ENCODE peak calls at places on chromosomes 11 and 22, in eight cellular contexts. N, T, Z, V, X, J, C and D are unnamed samples.

GRCh38 chr11:65663634-65664200 is 1.0 kb upstream of the RELA start:
- DNase-seq in Z (peak), T (peak), J (no peak), V (peak), C (no peak), X (peak), N (peak), D (peak)

GRCh38 chr22:40029189-40029890 is 34.6 kb downstream of the FAM83F start:
- DNase-seq in T (no peak), X (no peak), V (peak), Z (no peak), J (no peak), N (no peak), C (peak), D (no peak)

GRCh38 chr22:40417881-40418280 is 47.5 kb downstream of the SGSM3 start:
- DNase-seq in J (no peak), Z (no peak), N (no peak), C (peak), T (no peak), X (no peak), V (no peak), D (no peak)

GRCh38 chr11:66085071-66085470 is 15.0 kb downstream of the PACS1 start:
- DNase-seq in J (no peak), X (no peak), Z (no peak), T (no peak), N (no peak), V (no peak), C (no peak), D (no peak)

GRCh38 chr11:124867700-124868099 is 2.5 kb downstream of the ROBO3 start:
- DNase-seq in J (no peak), C (no peak), V (no peak), Z (no peak), T (no peak), N (no peak), X (peak), D (peak)

GRCh38 chr11:78782725-78783124 is 208.1 kb upstream of the NARS2 start:
- DNase-seq in J (no peak), V (no peak), X (no peak), T (no peak), N (no peak), C (no peak), Z (no peak), D (no peak)

GRCh38 chr22:25069758-25070461 is 117.4 kb downstream of the KIAA1671 start:
- DNase-seq in N (no peak), T (peak), J (no peak), Z (no peak), X (no peak), C (peak), V (peak), D (no peak)

GRCh38 chr11:118198370-118198769 is 21.9 kb upstream of the SCN2B start:
- DNase-seq in Z (peak), N (peak), T (peak), X (peak), C (peak), J (peak), V (peak), D (peak)

GRCh38 chr11:115170133-115170815 is 333.9 kb downstream of the CADM1 start:
- DNase-seq in X (peak), N (no peak), J (no peak), V (no peak), C (no peak), T (no peak), Z (no peak), D (no peak)

GRCh38 chr11:96072592-96072991 is 148.7 kb upstream of the MTMR2 start:
- DNase-seq in T (no peak), V (no peak), X (no peak), Z (no peak), C (peak), N (no peak), J (no peak), D (no peak)

GRCh38 chr11:4076774-4077173 is 17.8 kb upstream of the RRM1 start:
- DNase-seq in T (no peak), Z (no peak), J (no peak), X (no peak), C (no peak), V (no peak), N (no peak), D (no peak)

GRCh38 chr22:24008022-24008283 is 2.7 kb upstream of the GSTT4 start:
- DNase-seq in C (no peak), V (peak), J (no peak), N (no peak), T (no peak), X (no peak), Z (no peak), D (no peak)

GRCh38 chr22:23696326-23696851 is 5.6 kb downstream of the RGL4 start:
- DNase-seq in Z (peak), J (peak), T (no peak), N (no peak), X (no peak), C (no peak), V (peak), D (no peak)

GRCh38 chr22:27419473-27419872 is 382.1 kb downstream of the MN1 start:
- DNase-seq in V (no peak), Z (no peak), X (no peak), N (no peak), T (no peak), C (no peak), J (no peak), D (no peak)

GRCh38 chr11:94809251-94809650 is 41.1 kb downstream of the AMOTL1 start:
- DNase-seq in C (no peak), T (no peak), N (no peak), J (no peak), X (no peak), V (no peak), Z (no peak), D (no peak)

GRCh38 chr11:16857186-16857585 is 118.7 kb downstream of the C11orf58 start:
- DNase-seq in X (no peak), T (no peak), Z (no peak), J (no peak), V (no peak), N (no peak), C (no peak), D (no peak)

GRCh38 chr11:8289426-8290047 is 25.9 kb upstream of the LMO1 start:
- DNase-seq in J (no peak), N (no peak), T (no peak), V (no peak), C (peak), Z (no peak), X (no peak), D (no peak)

GRCh38 chr11:63289658-63290057 is 46.3 kb upstream of the SLC22A25 start:
- DNase-seq in C (no peak), V (no peak), Z (no peak), X (no peak), T (no peak), J (no peak), N (no peak), D (no peak)
- H3K4me3 ChIP-seq in C (no peak), V (no peak), Z (no peak), X (no peak), T (no peak), J (no peak), N (no peak), D (no peak)

GRCh38 chr22:35558719-35559118 is 18.1 kb downstream of the RASD2 start:
- DNase-seq in Z (no peak), T (no peak), V (no peak), N (no peak), J (no peak), C (no peak), X (no peak), D (no peak)

GRCh38 chr22:35560366-35560765 is 19.7 kb downstream of the RASD2 start:
- DNase-seq in V (no peak), N (no peak), C (no peak), X (no peak), T (no peak), J (no peak), Z (no peak), D (no peak)

GRCh38 chr22:35558031-35558430 is 17.4 kb downstream of the RASD2 start:
- DNase-seq in C (no peak), J (no peak), V (no peak), T (no peak), N (no peak), Z (no peak), X (no peak), D (no peak)

GRCh38 chr22:35560824-35561223 is 20.2 kb downstream of the RASD2 start:
- DNase-seq in X (no peak), N (no peak), J (no peak), V (no peak), Z (no peak), T (no peak), C (no peak), D (no peak)

GRCh38 chr22:35559354-35560005 is 18.8 kb downstream of the RASD2 start:
- DNase-seq in J (no peak), C (no peak), N (no peak), T (no peak), Z (no peak), V (no peak), X (no peak), D (no peak)
- H3K4me3 ChIP-seq in J (no peak), C (no peak), N (no peak), T (no peak), Z (no peak), V (no peak), X (no peak), D (no peak)

GRCh38 chr22:50236731-50237409 is 8.0 kb downstream of the TUBGCP6 start:
- DNase-seq in T (no peak), J (no peak), X (no peak), Z (no peak), N (no peak), V (no peak), C (no peak), D (peak)
- H3K4me3 ChIP-seq in T (no peak), J (no peak), X (no peak), Z (no peak), N (no peak), V (no peak), C (no peak), D (no peak)

GRCh38 chr11:15175780-15176179 is 61.1 kb downstream of the INSC start:
- DNase-seq in V (no peak), Z (no peak), C (no peak), N (no peak), X (no peak), J (no peak), T (no peak), D (no peak)
- H3K4me3 ChIP-seq in V (no peak), Z (no peak), C (no peak), N (no peak), X (no peak), J (no peak), T (no peak), D (no peak)

GRCh38 chr11:121721961-121722360 is 269.2 kb upstream of the SORL1-AS1 start:
- DNase-seq in X (no peak), C (no peak), J (no peak), T (no peak), V (no peak), N (no peak), Z (no peak), D (no peak)

GRCh38 chr11:121721448-121721847 is 268.7 kb upstream of the SORL1-AS1 start:
- DNase-seq in V (no peak), J (no peak), X (no peak), C (no peak), T (no peak), N (no peak), Z (no peak), D (no peak)

GRCh38 chr11:121727942-121728341 is 275.2 kb upstream of the SORL1-AS1 start:
- DNase-seq in Z (no peak), X (no peak), N (no peak), V (no peak), C (no peak), T (no peak), J (no peak), D (no peak)

GRCh38 chr11:121722431-121723256 is 269.9 kb upstream of the SORL1-AS1 start:
- DNase-seq in C (peak), N (peak), Z (no peak), J (no peak), T (peak), V (peak), X (peak), D (peak)

GRCh38 chr11:121723261-121723741 is 270.5 kb upstream of the SORL1-AS1 start:
- DNase-seq in X (peak), Z (no peak), N (no peak), T (peak), J (no peak), V (peak), C (peak), D (no peak)
- H3K4me3 ChIP-seq in X (peak), Z (no peak), N (no peak), T (peak), J (no peak), V (peak), C (peak), D (no peak)

DNA sequence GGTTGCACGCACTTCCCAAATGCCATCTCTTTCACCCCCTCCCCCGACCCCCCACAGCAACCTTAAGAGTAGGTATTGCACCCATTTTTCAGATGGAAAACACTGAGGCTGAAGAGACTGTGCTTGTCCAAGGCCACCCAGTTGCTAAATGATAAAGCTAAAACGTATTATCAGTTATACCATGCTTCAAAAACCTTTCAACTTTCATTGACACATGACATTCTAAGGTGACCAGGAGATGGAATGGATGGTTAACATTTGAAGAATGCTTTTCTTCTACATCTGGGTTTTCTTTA is 4.0 kb downstream of the TIMP3 start:
- DNase-seq in X (no peak), Z (no peak), N (no peak), J (no peak), T (no peak), C (no peak), V (no peak), D (no peak)
- H3K4me3 ChIP-seq in X (no peak), Z (no peak), N (no peak), J (no peak), T (peak), C (no peak), V (peak), D (peak)

DNA sequence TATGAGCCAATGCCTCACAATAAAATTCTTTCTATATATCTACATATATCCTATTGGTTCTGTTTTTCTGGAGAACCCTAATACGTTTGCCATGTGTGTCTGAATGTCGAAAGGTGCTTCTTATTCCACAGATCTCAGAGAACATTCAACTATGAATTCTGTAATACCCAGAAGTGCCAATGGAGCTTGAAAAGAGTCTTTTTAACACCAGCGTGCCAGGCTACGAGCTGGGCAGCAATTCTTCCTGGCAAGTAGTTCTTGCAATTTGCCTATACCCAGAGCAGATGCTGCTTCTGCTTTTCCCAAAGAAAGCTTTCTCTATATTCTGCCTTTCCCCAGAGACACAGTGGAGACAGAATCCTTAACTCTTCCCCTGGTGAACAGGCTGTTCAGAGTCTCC is 16.9 kb upstream of the PAFAH1B2 start:
- DNase-seq in V (no peak), X (no peak), N (no peak), J (no peak), Z (no peak), T (no peak), C (no peak), D (no peak)
- H3K4me3 ChIP-seq in V (no peak), X (no peak), N (no peak), J (no peak), Z (no peak), T (no peak), C (no peak), D (no peak)

GRCh38 chr11:70271635-70271953 is 1.1 kb downstream of the PPFIA1 start:
- DNase-seq in J (no peak), X (no peak), N (no peak), Z (no peak), C (no peak), T (no peak), V (no peak), D (no peak)

GRCh38 chr11:70268526-70268925 is 2.0 kb upstream of the PPFIA1 start:
- DNase-seq in J (no peak), C (peak), Z (no peak), N (no peak), V (no peak), T (no peak), X (no peak), D (peak)

GRCh38 chr11:70272009-70272408 is 1.5 kb downstream of the PPFIA1 start:
- DNase-seq in V (no peak), N (no peak), X (no peak), C (peak), Z (no peak), J (no peak), T (no peak), D (peak)

GRCh38 chr11:70270877-70271634 is 566 bp downstream of the PPFIA1 start:
- DNase-seq in J (peak), Z (no peak), X (peak), C (peak), T (peak), N (peak), V (peak), D (peak)

DNA sequence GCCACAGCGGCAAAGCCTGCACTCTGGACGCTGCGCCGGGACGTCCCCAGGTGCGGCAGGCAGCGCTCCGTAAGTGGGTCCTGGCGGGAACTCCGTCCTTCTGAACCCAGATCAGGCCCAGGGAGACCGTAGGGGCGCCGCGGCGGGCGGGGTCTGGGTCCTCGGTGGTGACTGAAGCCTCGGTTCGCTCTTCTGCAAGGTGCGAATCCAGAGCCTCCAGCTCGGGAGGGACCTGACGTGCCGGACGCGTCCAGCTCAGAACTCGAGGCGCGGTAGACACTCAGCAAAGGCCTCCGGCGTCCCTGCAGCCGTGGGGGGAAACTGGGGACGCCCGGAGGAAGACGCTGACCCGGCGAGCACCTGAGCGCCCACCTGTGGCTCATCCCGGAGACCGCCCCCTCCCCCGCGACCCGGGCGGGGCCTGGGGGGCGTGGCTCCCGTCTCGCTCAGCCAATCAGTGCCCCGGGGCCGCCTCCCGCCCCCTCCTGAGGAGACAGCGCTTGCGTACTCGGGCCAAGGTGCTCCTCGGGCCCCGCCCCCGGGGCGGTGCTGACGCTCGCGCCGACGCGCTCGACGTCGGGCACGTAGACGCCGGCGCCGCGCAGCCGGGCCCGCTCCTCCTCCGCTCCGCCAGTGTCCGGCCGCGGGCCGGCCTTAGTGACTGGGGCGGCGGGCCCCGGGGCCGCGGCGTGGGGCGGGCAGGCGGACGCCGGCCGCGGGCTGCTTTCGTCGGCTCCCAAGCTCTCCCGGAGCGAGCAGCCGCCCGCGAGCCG is at the start of gene PPFIA1:
- DNase-seq in Z (peak), V (peak), N (peak), T (peak), J (peak), X (peak), C (peak), D (peak)
- H3K4me3 ChIP-seq in Z (peak), V (peak), N (peak), T (peak), J (peak), X (peak), C (peak), D (peak)

GRCh38 chr11:74683279-74683871 is 47.9 kb downstream of the CHRDL2 start:
- DNase-seq in V (peak), Z (no peak), X (peak), N (no peak), C (peak), T (peak), J (no peak), D (peak)
- H3K4me3 ChIP-seq in V (peak), Z (no peak), X (no peak), N (no peak), C (peak), T (peak), J (no peak), D (peak)